ENCODE peak calls at places on chromosomes 13 and 19, in ten cellular contexts. A is omental fat pad, F is activated B cell treated with CpG ODN at 0.5 μM for 24 hours, B is thoracic aorta, N is GM12865, X is AG04450, W is fibroblast of mammary gland, C is PC-3, D is progenitor cell of endocrine pancreas, S is coronary artery. Z is an unnamed sample.

GRCh38 chr19:2536461-2536860 is 60.5 kb downstream of the GADD45B start:
- DNase-seq in A (no peak), F (no peak), B (no peak), N (no peak), X (no peak), W (no peak), C (no peak), D (no peak), S (no peak), Z (no peak)

GRCh38 chr19:16197188-16197621 is 506 bp upstream of the AP1M1 start:
- DNase-seq in A (no peak), F (no peak), B (no peak), N (no peak), X (peak), W (peak), C (peak), D (no peak), S (no peak), Z (no peak)

GRCh38 chr19:3692141-3693029 is 7.9 kb downstream of the PIP5K1C start:
- DNase-seq in A (no peak), F (peak), B (no peak), N (no peak), X (no peak), W (no peak), C (peak), D (no peak), S (no peak), Z (no peak)

GRCh38 chr19:41936416-41936850 is 8.2 kb upstream of the ERFL start:
- DNase-seq in A (no peak), F (no peak), B (no peak), N (no peak), X (no peak), W (no peak), C (peak), D (no peak), S (no peak), Z (no peak)

GRCh38 chr19:17402982-17403855 is 2.2 kb downstream of the BST2 start:
- DNase-seq in A (no peak), F (no peak), B (no peak), N (peak), X (no peak), W (no peak), C (no peak), D (no peak), S (no peak), Z (no peak)

GRCh38 chr19:58044886-58045285 is 11.1 kb downstream of the ZSCAN1 start:
- DNase-seq in A (no peak), F (no peak), B (no peak), N (no peak), X (no peak), W (no peak), C (no peak), D (no peak), S (no peak), Z (no peak)

GRCh38 chr13:35723820-35724219 is 247.3 kb upstream of the MAB21L1 start:
- DNase-seq in A (no peak), F (no peak), B (no peak), N (no peak), X (no peak), W (peak), C (no peak), D (no peak), S (no peak), Z (no peak)

GRCh38 chr19:17088552-17088951 is 13.0 kb downstream of the MYO9B start:
- DNase-seq in A (no peak), F (no peak), B (no peak), N (no peak), X (no peak), W (no peak), C (no peak), D (no peak), S (no peak), Z (no peak)

GRCh38 chr19:54207908-54208783 is 7.5 kb downstream of the RPS9 start:
- DNase-seq in A (peak), F (no peak), B (no peak), N (peak), X (no peak), W (peak), C (peak), D (no peak), S (no peak), Z (no peak)

GRCh38 chr19:38720559-38721236 is 23.6 kb downstream of the CAPN12 start:
- DNase-seq in A (no peak), F (no peak), B (no peak), N (no peak), X (no peak), W (no peak), C (no peak), D (no peak), S (no peak), Z (no peak)

GRCh38 chr19:32866061-32866460 is 3.5 kb downstream of the SLC7A9 start:
- DNase-seq in A (no peak), F (no peak), B (no peak), N (no peak), X (no peak), W (no peak), C (no peak), D (no peak), S (no peak), Z (no peak)

GRCh38 chr19:33388817-33389573 is 15.5 kb downstream of the CEBPG start:
- DNase-seq in A (no peak), F (no peak), B (no peak), N (no peak), X (no peak), W (peak), C (no peak), D (no peak), S (peak), Z (no peak)

GRCh38 chr19:6242677-6243076 is 37.1 kb downstream of the MLLT1 start:
- DNase-seq in A (no peak), F (no peak), B (no peak), N (no peak), X (no peak), W (no peak), C (no peak), D (no peak), S (no peak), Z (no peak)

GRCh38 chr13:59408738-59409137 is 755.0 kb downstream of the DIAPH3 start:
- DNase-seq in A (no peak), F (no peak), B (no peak), N (no peak), X (no peak), W (no peak), C (no peak), D (no peak), S (no peak), Z (no peak)

GRCh38 chr19:44718441-44719261 is 19.7 kb downstream of the CEACAM16 start:
- DNase-seq in A (peak), F (no peak), B (peak), N (no peak), X (peak), W (peak), C (peak), D (no peak), S (no peak), Z (no peak)

GRCh38 chr19:34788074-34788473 is 15.1 kb upstream of the ZNF599 start:
- DNase-seq in A (no peak), F (no peak), B (no peak), N (no peak), X (no peak), W (no peak), C (no peak), D (no peak), S (no peak), Z (no peak)

GRCh38 chr13:35512271-35512920 is 35.9 kb upstream of the MAB21L1 start:
- DNase-seq in A (no peak), F (no peak), B (no peak), N (no peak), X (peak), W (peak), C (peak), D (no peak), S (no peak), Z (no peak)

GRCh38 chr19:41439441-41440222 is at the start of gene DMAC2:
- DNase-seq in A (peak), F (peak), B (peak), N (peak), X (peak), W (peak), C (peak), D (peak), S (peak), Z (peak)

GRCh38 chr19:38975861-38976271 is 324 bp upstream of the FBXO17 start:
- DNase-seq in A (no peak), F (no peak), B (no peak), N (no peak), X (no peak), W (peak), C (no peak), D (no peak), S (peak), Z (no peak)

GRCh38 chr19:33797821-33798633 is 1.4 kb downstream of the KCTD15 start:
- DNase-seq in A (no peak), F (no peak), B (no peak), N (no peak), X (no peak), W (no peak), C (no peak), D (no peak), S (no peak), Z (no peak)

GRCh38 chr19:18700501-18701249 is 17.2 kb downstream of the CRTC1 start:
- DNase-seq in A (no peak), F (peak), B (no peak), N (peak), X (no peak), W (peak), C (peak), D (no peak), S (no peak), Z (no peak)

GRCh38 chr13:110713642-110713952 is at the start of gene ING1:
- DNase-seq in A (no peak), F (no peak), B (no peak), N (no peak), X (no peak), W (no peak), C (no peak), D (no peak), S (no peak), Z (no peak)

GRCh38 chr19:13212759-13213330 is 62.6 kb downstream of the IER2 start:
- DNase-seq in A (peak), F (peak), B (no peak), N (peak), X (no peak), W (peak), C (peak), D (no peak), S (no peak), Z (no peak)

GRCh38 chr19:43662487-43662886 is 7.5 kb downstream of the PLAUR start:
- DNase-seq in A (no peak), F (no peak), B (no peak), N (no peak), X (no peak), W (peak), C (peak), D (no peak), S (no peak), Z (no peak)
- TF ChIP-seq CTCF in A (no peak), F (no peak), B (no peak), N (no peak), X (peak), W (peak), C (peak), D (peak), S (no peak), Z (peak)

GRCh38 chr19:7932930-7933300 is 7.0 kb upstream of the CTXN1 start:
- DNase-seq in A (no peak), F (no peak), B (no peak), N (no peak), X (no peak), W (no peak), C (no peak), D (no peak), S (no peak), Z (no peak)

GRCh38 chr19:7934766-7935165 is 8.7 kb downstream of the TIMM44 start:
- DNase-seq in A (no peak), F (no peak), B (no peak), N (no peak), X (no peak), W (no peak), C (no peak), D (no peak), S (no peak), Z (no peak)

GRCh38 chr19:7933828-7934725 is 8.1 kb upstream of the CTXN1 start:
- DNase-seq in A (no peak), F (no peak), B (no peak), N (no peak), X (no peak), W (no peak), C (no peak), D (no peak), S (no peak), Z (no peak)

GRCh38 chr19:7932276-7932929 is 6.5 kb upstream of the CTXN1 start:
- DNase-seq in A (no peak), F (no peak), B (no peak), N (no peak), X (no peak), W (no peak), C (no peak), D (no peak), S (no peak), Z (no peak)

DNA sequence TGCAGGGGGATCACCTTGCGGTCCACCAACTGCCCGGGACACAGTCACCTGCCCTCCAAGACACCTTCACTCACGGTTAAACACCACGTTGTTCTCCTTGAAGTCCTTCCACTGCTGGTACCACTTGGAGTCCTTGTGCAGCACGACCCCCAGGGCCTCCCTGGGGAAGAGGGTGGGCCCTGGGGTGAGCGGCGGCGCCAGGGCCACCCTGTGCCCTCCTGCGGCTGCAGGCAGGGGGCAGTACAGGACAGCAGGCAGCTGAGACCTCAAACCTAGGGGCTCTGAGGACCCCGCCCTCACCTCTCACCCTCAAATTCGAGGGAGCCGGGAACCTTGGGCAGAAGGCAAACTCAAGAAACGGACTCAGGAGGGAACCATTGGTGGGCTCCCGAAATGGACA is 7.5 kb upstream of the CTXN1 start:
- DNase-seq in A (no peak), F (no peak), B (no peak), N (no peak), X (no peak), W (no peak), C (no peak), D (no peak), S (no peak), Z (no peak)
- TF ChIP-seq CTCF in A (no peak), F (no peak), B (no peak), N (peak), X (peak), W (peak), C (peak), D (peak), S (no peak), Z (peak)

DNA sequence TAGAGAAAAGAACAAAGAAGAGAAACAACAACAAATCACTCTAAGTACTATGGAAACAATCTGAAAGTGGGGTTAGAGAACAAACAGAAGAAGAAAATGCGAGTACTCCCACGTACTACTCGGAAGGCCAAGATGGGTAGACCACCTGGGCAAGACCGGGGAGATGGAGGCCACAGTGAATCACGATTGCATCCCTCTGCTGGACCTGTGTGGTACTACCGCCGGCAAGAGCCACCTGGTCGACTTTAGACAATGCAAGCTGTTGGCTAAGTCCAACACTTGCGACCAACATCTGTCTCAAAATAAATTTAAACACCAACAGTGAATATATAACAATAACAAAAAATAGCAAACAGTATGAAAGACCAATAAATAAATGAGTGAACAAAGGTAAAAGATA is 45.5 kb upstream of the ZNF91 start:
- DNase-seq in A (no peak), F (no peak), B (no peak), N (peak), X (no peak), W (no peak), C (no peak), D (no peak), S (no peak), Z (no peak)
- TF ChIP-seq CTCF in A (no peak), F (no peak), B (peak), N (peak), X (peak), W (peak), C (peak), D (peak), S (no peak), Z (no peak)

GRCh38 chr19:10251792-10252694 is at the start of gene MRPL4:
- DNase-seq in A (peak), F (peak), B (peak), N (peak), X (peak), W (peak), C (peak), D (peak), S (peak), Z (peak)
- TF ChIP-seq CTCF in A (no peak), F (no peak), B (no peak), N (no peak), X (no peak), W (no peak), C (no peak), D (no peak), S (no peak), Z (no peak)

DNA sequence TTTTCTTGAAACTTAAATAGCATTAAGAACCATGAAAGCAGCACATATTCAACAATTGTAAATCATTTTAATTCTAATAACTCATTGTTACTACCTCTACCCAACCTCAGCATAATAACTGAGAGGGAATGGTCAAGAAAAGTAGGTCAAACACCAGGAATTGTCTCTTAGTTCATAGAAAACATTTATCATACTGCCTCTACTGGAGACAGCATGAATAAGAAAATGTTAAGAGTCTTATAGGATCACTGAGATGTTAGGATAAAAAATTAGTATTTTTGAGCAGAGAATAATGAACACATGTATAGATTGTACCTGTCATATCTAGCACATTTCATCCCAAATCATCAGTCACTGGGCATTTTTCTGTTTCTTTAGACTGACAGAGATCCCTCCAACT is 515.3 kb downstream of the PCDH9 start:
- DNase-seq in A (no peak), F (no peak), B (no peak), N (no peak), X (no peak), W (no peak), C (peak), D (no peak), S (no peak), Z (no peak)
- TF ChIP-seq CTCF in A (no peak), F (no peak), B (no peak), N (no peak), X (peak), W (peak), C (peak), D (peak), S (no peak), Z (peak)

DNA sequence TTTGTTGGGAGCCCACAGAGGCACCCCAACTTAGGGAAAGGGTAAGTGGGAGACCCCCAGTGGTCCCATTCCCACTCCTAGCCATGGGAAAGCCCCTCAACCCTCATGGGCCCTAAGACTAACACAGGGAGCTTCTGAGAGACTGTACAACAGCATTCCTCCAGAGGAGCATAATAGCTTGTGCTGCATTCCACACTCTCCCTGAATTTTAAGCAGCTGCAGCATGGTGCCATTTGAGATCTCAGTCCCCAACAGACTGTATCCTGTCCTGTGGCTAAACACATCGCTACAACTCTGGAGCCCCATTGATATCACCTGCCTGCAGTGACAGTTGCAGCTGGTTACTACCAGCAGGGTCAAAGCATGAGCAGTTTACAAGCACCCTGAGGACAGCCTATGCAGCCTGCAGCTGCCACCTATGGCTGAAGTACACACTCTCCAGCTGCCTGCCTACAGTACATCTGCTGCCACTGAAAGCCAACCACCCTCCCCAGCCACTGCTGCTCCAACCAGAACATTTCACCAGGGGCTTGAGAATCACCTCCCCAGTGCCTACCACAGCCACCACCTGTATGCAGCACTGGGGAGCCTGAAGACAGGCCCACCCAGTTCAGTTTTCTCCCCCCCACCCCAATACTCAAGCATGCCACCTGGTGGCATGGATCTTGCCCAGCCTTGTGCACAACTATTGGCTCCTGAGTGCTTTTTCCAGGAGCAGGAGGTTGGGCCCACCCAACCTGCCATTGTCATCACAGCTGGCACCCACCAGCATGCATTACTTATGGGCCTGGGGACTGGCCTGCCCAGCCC is 557.3 kb downstream of the GPC5 start:
- DNase-seq in A (no peak), F (no peak), B (no peak), N (no peak), X (no peak), W (no peak), C (no peak), D (no peak), S (no peak), Z (no peak)
- TF ChIP-seq CTCF in A (no peak), F (no peak), B (no peak), N (no peak), X (no peak), W (no peak), C (no peak), D (no peak), S (no peak), Z (no peak)